ENCODE peak calls at places on chromosomes 11 and 22, in eight cellular contexts. G is AG10803, R is PC-9, Z is D721Med, A is ovary, V is lower leg skin, N is Caco-2, I is natural killer cell. O is an unnamed sample.

GRCh38 chr22:40567626-40568328 is 68.7 kb downstream of the MRTFA start:
- DNase-seq in Z (no peak), G (no peak), N (no peak), V (no peak), I (no peak), R (no peak), A (no peak), O (no peak)

GRCh38 chr22:46056169-46057041 is 79.4 kb upstream of the WNT7B start:
- DNase-seq in V (no peak), Z (no peak), G (peak), R (no peak), N (peak), A (peak), I (no peak), O (no peak)

GRCh38 chr11:32895471-32895870 is 2.9 kb downstream of the QSER1 start:
- DNase-seq in R (no peak), Z (no peak), A (no peak), I (no peak), N (no peak), V (no peak), G (no peak), O (no peak)

GRCh38 chr11:75538150-75538942 is 12.6 kb upstream of the GDPD5 start:
- DNase-seq in R (no peak), I (no peak), V (no peak), Z (no peak), N (no peak), A (peak), G (no peak), O (no peak)

GRCh38 chr11:108718466-108718865 is 53.6 kb downstream of the DDX10 start:
- DNase-seq in V (no peak), N (no peak), A (no peak), R (no peak), Z (no peak), G (no peak), I (no peak), O (no peak)

GRCh38 chr11:115098037-115098436 is 406.2 kb downstream of the CADM1 start:
- DNase-seq in N (no peak), I (no peak), R (no peak), V (no peak), A (no peak), G (no peak), Z (no peak), O (no peak)

GRCh38 chr11:66846671-66847091 is 3.4 kb downstream of the RCE1 start:
- DNase-seq in N (peak), I (no peak), Z (no peak), R (peak), G (no peak), A (peak), V (no peak), O (no peak)

GRCh38 chr22:42758929-42759629 is 38.4 kb upstream of the A4GALT start:
- DNase-seq in V (no peak), A (peak), N (no peak), R (no peak), I (no peak), G (peak), Z (no peak), O (no peak)

GRCh38 chr22:48824673-48825651 is 1002.7 kb downstream of the BRD1 start:
- DNase-seq in N (no peak), Z (no peak), G (no peak), V (no peak), R (no peak), A (no peak), I (no peak), O (no peak)

GRCh38 chr11:12361650-12362049 is 15.7 kb upstream of the PARVA start:
- DNase-seq in R (no peak), A (no peak), G (no peak), Z (no peak), I (no peak), V (no peak), N (no peak), O (no peak)

GRCh38 chr11:40306938-40307548 is 1152.4 kb downstream of the LRRC4C start:
- DNase-seq in V (no peak), G (peak), Z (no peak), R (no peak), N (no peak), I (no peak), A (no peak), O (no peak)

GRCh38 chr11:7500251-7500650 is 13.5 kb upstream of the PPFIBP2 start:
- DNase-seq in Z (no peak), A (no peak), I (no peak), N (no peak), V (no peak), R (no peak), G (no peak), O (no peak)

GRCh38 chr11:114001416-114001815 is 26.5 kb downstream of the HTR3A start:
- DNase-seq in Z (no peak), G (no peak), N (no peak), R (peak), I (no peak), V (no peak), A (no peak), O (no peak)

GRCh38 chr11:41449483-41450050 is 9.9 kb downstream of the LRRC4C start:
- DNase-seq in V (no peak), Z (no peak), N (no peak), R (no peak), A (no peak), I (no peak), G (no peak), O (no peak)

GRCh38 chr11:76495017-76495416 is 50.2 kb downstream of the EMSY start:
- DNase-seq in G (no peak), I (no peak), Z (no peak), V (no peak), A (no peak), N (no peak), R (no peak), O (no peak)

GRCh38 chr11:61574611-61575010 is 6.3 kb downstream of the SYT7 start:
- DNase-seq in V (no peak), Z (no peak), A (no peak), I (no peak), G (no peak), R (no peak), N (no peak), O (no peak)

GRCh38 chr11:13134886-13135285 is 125.8 kb downstream of the RASSF10 start:
- DNase-seq in V (no peak), G (no peak), R (no peak), Z (no peak), I (no peak), A (no peak), N (no peak), O (no peak)

GRCh38 chr22:35523167-35523928 is 17.3 kb upstream of the RASD2 start:
- DNase-seq in A (no peak), V (peak), G (no peak), Z (no peak), R (no peak), I (no peak), N (no peak), O (no peak)

GRCh38 chr11:78801161-78801884 is 226.7 kb upstream of the NARS2 start:
- DNase-seq in G (peak), Z (no peak), I (no peak), N (no peak), R (peak), A (no peak), V (peak), O (no peak)

GRCh38 chr22:21698430-21699329 is 32.9 kb downstream of the PPIL2 start:
- DNase-seq in A (no peak), N (no peak), V (no peak), Z (no peak), I (no peak), G (no peak), R (no peak), O (no peak)

GRCh38 chr22:47550524-47551437 is 788.3 kb downstream of the TBC1D22A start:
- DNase-seq in I (no peak), Z (no peak), A (peak), N (no peak), G (no peak), V (no peak), R (no peak), O (no peak)

GRCh38 chr22:37212174-37212906 is at the start of gene SSTR3:
- DNase-seq in G (no peak), V (no peak), N (no peak), Z (no peak), A (peak), R (no peak), I (no peak), O (peak)

GRCh38 chr22:39559456-39560105 is 11.0 kb upstream of the CACNA1I start:
- DNase-seq in I (no peak), N (no peak), Z (no peak), G (peak), V (no peak), R (peak), A (no peak), O (no peak)
- TF ChIP-seq CTCF in I (peak), N (peak), Z (peak), G (peak), V (no peak), R (peak), A (no peak), O (peak)

GRCh38 chr22:29704528-29705285 is 15.1 kb upstream of the CABP7 start:
- DNase-seq in V (no peak), I (no peak), Z (no peak), N (no peak), A (no peak), R (no peak), G (peak), O (no peak)
- TF ChIP-seq CTCF in V (no peak), I (no peak), Z (no peak), N (no peak), A (no peak), R (no peak), G (no peak), O (no peak)

DNA sequence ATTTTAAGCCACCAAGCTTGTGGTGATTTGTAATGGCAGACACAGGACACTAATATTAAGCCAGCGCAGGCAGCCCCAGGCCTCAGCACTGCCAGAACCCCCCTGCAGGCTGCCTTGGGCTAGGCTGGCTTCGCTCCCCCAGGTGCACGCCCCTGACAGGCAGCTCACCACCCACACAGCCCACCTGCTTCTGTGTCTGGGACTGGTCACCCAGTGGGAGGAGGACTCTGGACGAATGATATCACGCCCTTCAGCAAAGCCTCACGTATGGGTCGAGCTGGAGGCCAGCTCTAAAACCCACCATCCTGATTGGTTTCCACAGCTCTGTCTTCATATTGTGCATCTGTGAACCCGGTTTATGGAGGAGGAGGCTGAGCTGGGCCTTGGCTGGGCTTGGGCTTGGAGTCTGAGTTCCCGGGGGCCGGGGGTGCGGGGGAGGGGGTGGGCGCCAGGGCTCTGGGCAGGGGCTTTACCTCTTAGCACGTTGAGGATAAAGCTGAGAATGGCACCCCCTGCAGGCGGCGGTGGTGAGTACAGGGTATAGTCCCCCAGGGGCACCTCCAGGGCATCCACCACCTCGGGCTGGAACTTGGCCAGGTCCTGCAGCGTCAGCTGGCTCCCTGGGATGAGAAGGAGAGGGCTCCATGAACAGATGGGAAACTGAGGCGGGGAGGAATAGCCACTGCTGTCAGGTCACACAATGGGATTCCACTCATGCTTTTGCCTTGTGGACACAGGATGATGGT is 13.8 kb downstream of the GGT5 start:
- DNase-seq in A (no peak), I (peak), R (no peak), N (no peak), Z (no peak), V (no peak), G (no peak), O (peak)
- TF ChIP-seq CTCF in A (no peak), I (peak), R (peak), N (peak), Z (peak), V (no peak), G (peak), O (peak)

GRCh38 chr11:11335043-11335442 is 18.0 kb downstream of the CSNK2A3 start:
- DNase-seq in R (no peak), G (no peak), I (no peak), N (no peak), Z (no peak), A (no peak), V (no peak), O (no peak)
- TF ChIP-seq CTCF in R (no peak), G (no peak), I (no peak), N (no peak), Z (no peak), A (no peak), V (no peak), O (no peak)

GRCh38 chr11:111236355-111236754 is 9.2 kb upstream of the POU2AF2 start:
- DNase-seq in V (no peak), N (no peak), Z (no peak), R (no peak), I (no peak), G (no peak), A (no peak), O (no peak)
- TF ChIP-seq CTCF in V (no peak), N (no peak), Z (no peak), R (no peak), I (no peak), G (no peak), A (no peak), O (no peak)